ENCODE peak calls at places on chromosome 20, in nine cellular contexts. One of them, this sample, is unnamed.

GRCh38 chr20:24519476-24519875 is 50.0 kb downstream of the SYNDIG1 start:
- DNase-seq in AG20443: no peak
- DNase-seq in uterus: no peak
- DNase-seq in activated CD4-positive, alpha-beta T cell treated with anti-CD3 and anti-CD28 coated beads, Interleukin-2, amount 50 U/mL, for 1 hour: no peak
- DNase-seq in kidney: no peak
- DNase-seq in epithelial cell of esophagus: no peak
- DNase-seq in body of pancreas: no peak
- DNase-seq in left ventricle myocardium inferior: no peak
- DNase-seq in RPMI8226: no peak
- DNase-seq in this sample: no peak

GRCh38 chr20:41172296-41173140 is 35.2 kb downstream of the PLCG1 start:
- DNase-seq in uterus: peak
- DNase-seq in AG20443: no peak
- DNase-seq in RPMI8226: no peak
- DNase-seq in activated CD4-positive, alpha-beta T cell treated with anti-CD3 and anti-CD28 coated beads, Interleukin-2, amount 50 U/mL, for 1 hour: no peak
- DNase-seq in epithelial cell of esophagus: no peak
- DNase-seq in kidney: peak
- DNase-seq in body of pancreas: peak
- DNase-seq in left ventricle myocardium inferior: no peak
- DNase-seq in this sample: peak

GRCh38 chr20:26209171-26209941 is 512.7 kb upstream of the ZNF337 start:
- DNase-seq in uterus: no peak
- DNase-seq in kidney: peak
- DNase-seq in RPMI8226: no peak
- DNase-seq in epithelial cell of esophagus: peak
- DNase-seq in AG20443: peak
- DNase-seq in left ventricle myocardium inferior: no peak
- DNase-seq in activated CD4-positive, alpha-beta T cell treated with anti-CD3 and anti-CD28 coated beads, Interleukin-2, amount 50 U/mL, for 1 hour: peak
- DNase-seq in body of pancreas: no peak
- DNase-seq in this sample: no peak

GRCh38 chr20:44743080-44743701 is 2.5 kb upstream of the KCNK15 start:
- DNase-seq in uterus: no peak
- DNase-seq in left ventricle myocardium inferior: no peak
- DNase-seq in activated CD4-positive, alpha-beta T cell treated with anti-CD3 and anti-CD28 coated beads, Interleukin-2, amount 50 U/mL, for 1 hour: no peak
- DNase-seq in epithelial cell of esophagus: no peak
- DNase-seq in RPMI8226: no peak
- DNase-seq in AG20443: no peak
- DNase-seq in body of pancreas: no peak
- DNase-seq in kidney: no peak
- DNase-seq in this sample: no peak

GRCh38 chr20:2373098-2373497 is 7.6 kb upstream of the TGM6 start:
- DNase-seq in activated CD4-positive, alpha-beta T cell treated with anti-CD3 and anti-CD28 coated beads, Interleukin-2, amount 50 U/mL, for 1 hour: no peak
- DNase-seq in AG20443: no peak
- DNase-seq in kidney: no peak
- DNase-seq in epithelial cell of esophagus: no peak
- DNase-seq in uterus: no peak
- DNase-seq in body of pancreas: no peak
- DNase-seq in RPMI8226: no peak
- DNase-seq in left ventricle myocardium inferior: no peak
- DNase-seq in this sample: no peak

GRCh38 chr20:18632196-18632789 is 44.4 kb downstream of the DTD1 start:
- DNase-seq in left ventricle myocardium inferior: peak
- DNase-seq in epithelial cell of esophagus: peak
- DNase-seq in kidney: peak
- DNase-seq in AG20443: peak
- DNase-seq in body of pancreas: peak
- DNase-seq in RPMI8226: peak
- DNase-seq in uterus: peak
- DNase-seq in activated CD4-positive, alpha-beta T cell treated with anti-CD3 and anti-CD28 coated beads, Interleukin-2, amount 50 U/mL, for 1 hour: peak
- DNase-seq in this sample: peak

GRCh38 chr20:34988176-34988540 is 32.5 kb downstream of the MYH7B start:
- DNase-seq in RPMI8226: no peak
- DNase-seq in kidney: peak
- DNase-seq in left ventricle myocardium inferior: no peak
- DNase-seq in body of pancreas: no peak
- DNase-seq in activated CD4-positive, alpha-beta T cell treated with anti-CD3 and anti-CD28 coated beads, Interleukin-2, amount 50 U/mL, for 1 hour: no peak
- DNase-seq in epithelial cell of esophagus: no peak
- DNase-seq in uterus: no peak
- DNase-seq in AG20443: no peak
- DNase-seq in this sample: no peak

GRCh38 chr20:53672484-53673129 is 79.0 kb upstream of the ZNF217 start:
- DNase-seq in epithelial cell of esophagus: no peak
- DNase-seq in left ventricle myocardium inferior: no peak
- DNase-seq in kidney: no peak
- DNase-seq in uterus: no peak
- DNase-seq in activated CD4-positive, alpha-beta T cell treated with anti-CD3 and anti-CD28 coated beads, Interleukin-2, amount 50 U/mL, for 1 hour: no peak
- DNase-seq in body of pancreas: no peak
- DNase-seq in AG20443: no peak
- DNase-seq in RPMI8226: no peak
- DNase-seq in this sample: no peak